ENCODE peak calls at places on chromosomes 1 and 21, in four cellular contexts. S is tibial artery; D is CD8-positive, alpha-beta T cell; W is psoas muscle. V is an unnamed sample.

GRCh38 chr1:59539961-59540681 is 243.2 kb downstream of the FGGY start:
- DNase-seq in S (no peak), D (no peak), W (no peak), V (no peak)

GRCh38 chr1:87795615-87796337 is 467.1 kb downstream of the LMO4 start:
- DNase-seq in S (no peak), D (no peak), W (no peak), V (no peak)

GRCh38 chr1:19811206-19811851 is 3.8 kb downstream of the RNF186 start:
- DNase-seq in S (no peak), D (no peak), W (peak; percentile 59), V (no peak)

GRCh38 chr1:167799747-167800146 is 78.0 kb downstream of the MPZL1 start:
- DNase-seq in S (no peak), D (no peak), W (no peak), V (no peak)

GRCh38 chr21:45979651-45980050 is 1.9 kb upstream of the COL6A1 start:
- DNase-seq in S (no peak), D (no peak), W (no peak), V (no peak)

GRCh38 chr1:199550384-199551067 is 477.0 kb upstream of the NR5A2 start:
- DNase-seq in S (no peak), D (no peak), W (no peak), V (no peak)

GRCh38 chr1:101451888-101452287 is 215.1 kb downstream of the S1PR1 start:
- DNase-seq in S (no peak), D (no peak), W (no peak), V (no peak)

GRCh38 chr21:39125752-39126485 is 57.3 kb downstream of the PSMG1 start:
- DNase-seq in S (no peak), D (no peak), W (peak; percentile 63), V (peak; percentile 67)

GRCh38 chr1:116820362-116820761 is 66.1 kb downstream of the CD2 start:
- DNase-seq in S (no peak), D (no peak), W (no peak), V (peak; percentile 65)

GRCh38 chr1:66283583-66284041 is 250.3 kb upstream of the SGIP1 start:
- DNase-seq in S (no peak), D (no peak), W (no peak), V (no peak)

GRCh38 chr1:53783056-53783455 is 44.1 kb upstream of the GLIS1 start:
- DNase-seq in S (no peak), D (no peak), W (no peak), V (no peak)

GRCh38 chr21:27346041-27346448 is 379.2 kb upstream of the ADAMTS5 start:
- DNase-seq in S (no peak), D (no peak), W (no peak), V (no peak)

GRCh38 chr1:203934027-203934426 is 72.6 kb downstream of the SNRPE start:
- DNase-seq in S (no peak), D (no peak), W (no peak), V (no peak)

GRCh38 chr1:19268445-19268844 is 16.8 kb downstream of the MRTO4 start:
- DNase-seq in S (no peak), D (no peak), W (no peak), V (no peak)

GRCh38 chr1:165954940-165955339 is 127.5 kb downstream of the UCK2 start:
- DNase-seq in S (no peak), D (no peak), W (no peak), V (no peak)

GRCh38 chr21:43306911-43307676 is 119.8 kb downstream of the SIK1 start:
- DNase-seq in S (peak; percentile 54), D (no peak), W (peak; percentile 61), V (no peak)

GRCh38 chr1:53486395-53487026 is 27.3 kb downstream of the DMRTB1 start:
- DNase-seq in S (no peak), D (no peak), W (no peak), V (no peak)

GRCh38 chr1:94648225-94649007 is 106.9 kb upstream of the F3 start:
- DNase-seq in S (peak; percentile 91), D (no peak), W (peak; percentile 76), V (peak; percentile 81)

GRCh38 chr1:211639500-211640361 is 35.7 kb downstream of the NEK2 start:
- DNase-seq in S (peak; percentile 69), D (no peak), W (no peak), V (no peak)

GRCh38 chr1:46303872-46304326 is 401 bp downstream of the UQCRH start:
- DNase-seq in S (no peak), D (no peak), W (no peak), V (no peak)

GRCh38 chr1:11741919-11742598 is 6.1 kb downstream of the AGTRAP start:
- DNase-seq in S (no peak), D (no peak), W (no peak), V (no peak)

GRCh38 chr1:108028841-108029401 is 63.9 kb upstream of the VAV3 start:
- DNase-seq in S (no peak), D (no peak), W (no peak), V (no peak)

GRCh38 chr1:20057886-20058420 is 12.0 kb upstream of the PLA2G5 start:
- DNase-seq in S (no peak), D (no peak), W (no peak), V (no peak)

GRCh38 chr1:77342745-77343144 is 60.9 kb downstream of the AK5 start:
- DNase-seq in S (no peak), D (no peak), W (no peak), V (no peak)

GRCh38 chr1:53878492-53879105 is 11.0 kb downstream of the YIPF1 start:
- DNase-seq in S (no peak), D (no peak), W (no peak), V (no peak)

GRCh38 chr1:6600410-6601048 is 2.1 kb downstream of the KLHL21 start:
- DNase-seq in S (no peak), D (no peak), W (peak; percentile 70), V (no peak)

GRCh38 chr1:26953374-26953773 is 6.9 kb downstream of the KDF1 start:
- DNase-seq in S (no peak), D (no peak), W (no peak), V (no peak)

GRCh38 chr1:174964261-174964984 is 35.3 kb upstream of the CACYBP start:
- DNase-seq in S (no peak), D (no peak), W (no peak), V (no peak)

GRCh38 chr1:181033799-181034391 is at the start of gene MR1:
- DNase-seq in S (no peak), D (no peak), W (no peak), V (no peak)

GRCh38 chr1:111214086-111214801 is 13.3 kb upstream of the CHI3L2 start:
- DNase-seq in S (no peak), D (no peak), W (no peak), V (no peak)

GRCh38 chr1:50978144-50978851 is 8.3 kb downstream of the CDKN2C start:
- DNase-seq in S (peak; percentile 85), D (no peak), W (peak; percentile 89), V (no peak)

GRCh38 chr21:36769051-36769867 is 70.3 kb downstream of the SIM2 start:
- DNase-seq in S (no peak), D (no peak), W (no peak), V (no peak)

GRCh38 chr1:208782186-208782585 is 538.0 kb upstream of the PLXNA2 start:
- DNase-seq in S (no peak), D (no peak), W (no peak), V (no peak)
- H3K27ac ChIP-seq in S (no peak overlapping the region), D (no peak overlapping the region), W (no peak overlapping the region), V (no peak overlapping the region)

GRCh38 chr1:64136749-64137568 is 66.5 kb upstream of the UBE2U start:
- DNase-seq in S (peak; percentile 85), D (peak; percentile 26), W (peak; percentile 80), V (peak; percentile 92)
- H3K4me1 ChIP-seq in S (peaks cover 44% of the 10 kb centered on the region), D (no peaks in the 10 kb centered on the region), W (no peaks in the 10 kb centered on the region), V (peaks cover 7% of the 10 kb centered on the region)

GRCh38 chr1:156886583-156887302 is 6.8 kb upstream of the PEAR1 start:
- DNase-seq in S (no peak), D (no peak), W (no peak), V (no peak)

GRCh38 chr1:156884560-156884959 is 9.0 kb upstream of the PEAR1 start:
- DNase-seq in S (no peak), D (no peak), W (no peak), V (no peak)

GRCh38 chr1:156887324-156887723 is 6.2 kb upstream of the PEAR1 start:
- DNase-seq in S (no peak), D (no peak), W (no peak), V (no peak)

GRCh38 chr1:156885314-156885713 is 8.2 kb upstream of the PEAR1 start:
- DNase-seq in S (no peak), D (no peak), W (no peak), V (no peak)

GRCh38 chr1:156885904-156886355 is 7.6 kb upstream of the PEAR1 start:
- DNase-seq in S (no peak), D (no peak), W (no peak), V (no peak)
- H3K27ac ChIP-seq in S (no peak overlapping the region), D (no peak overlapping the region), W (no peak overlapping the region), V (no peak overlapping the region)

GRCh38 chr1:37478890-37479254 is 4.5 kb downstream of the ZC3H12A start:
- DNase-seq in S (no peak), D (no peak), W (no peak), V (peak; percentile 54)
- H3K4me1 ChIP-seq in S (peaks cover 66% of the 10 kb centered on the region), D (peaks cover 39% of the 10 kb centered on the region), W (peaks cover 57% of the 10 kb centered on the region), V (peaks cover 59% of the 10 kb centered on the region)

GRCh38 chr1:156445789-156446263 is 54.7 kb downstream of the MEF2D start:
- DNase-seq in S (peak; percentile 85), D (peak; percentile 51), W (peak; percentile 89), V (peak; percentile 84)
- H3K27ac ChIP-seq in S (no peak overlapping the region), D (no peak overlapping the region), W (no peak overlapping the region), V (no peak overlapping the region)

DNA sequence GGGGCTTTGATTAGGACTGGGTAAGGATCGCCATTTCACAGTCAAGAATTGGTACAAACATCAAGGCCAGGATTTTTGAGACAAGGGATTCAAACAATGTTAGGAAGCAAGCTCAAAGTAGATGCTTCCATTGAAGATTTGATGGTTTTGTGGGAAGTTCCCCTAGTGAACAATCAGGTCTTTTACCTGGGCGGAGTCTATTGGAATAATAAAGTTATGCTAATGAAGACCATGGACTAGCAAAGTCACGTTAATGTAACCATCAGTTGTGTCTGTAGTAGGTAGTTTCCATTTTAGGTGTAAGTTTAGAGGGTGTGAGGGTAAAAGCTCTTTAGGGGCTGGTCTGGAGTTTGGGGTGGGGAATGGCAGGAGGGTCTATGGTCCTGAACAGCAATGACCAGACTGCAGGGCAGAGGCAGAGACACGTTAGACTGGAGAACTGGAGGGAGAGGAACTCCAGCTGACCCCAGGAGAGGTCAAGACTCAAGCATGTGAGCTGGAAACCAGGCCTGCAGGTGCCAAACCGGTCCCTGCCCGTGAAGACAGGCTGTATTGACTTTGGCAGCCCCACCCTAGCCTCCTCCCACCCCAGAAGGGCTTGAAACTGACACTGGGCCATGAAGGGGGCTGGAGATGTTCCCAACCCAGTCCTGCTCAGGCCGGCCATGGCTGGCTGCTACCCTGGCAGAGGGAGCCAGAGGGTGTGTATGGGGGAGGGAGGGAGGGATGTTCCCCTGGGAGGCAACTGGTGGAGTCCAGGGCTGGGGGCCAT is 36.0 kb upstream of the GPR37L1 start:
- DNase-seq in S (no peak), D (no peak), W (no peak), V (no peak)
- H3K4me1 ChIP-seq in S (peaks cover 4% of the 10 kb centered on the region), D (no peaks in the 10 kb centered on the region), W (no peaks in the 10 kb centered on the region), V (peaks cover 23% of the 10 kb centered on the region)

GRCh38 chr1:64755356-64755755 is 10.5 kb downstream of the RAVER2 start:
- DNase-seq in S (no peak), D (no peak), W (no peak), V (no peak)

GRCh38 chr1:64756770-64757169 is 11.9 kb downstream of the RAVER2 start:
- DNase-seq in S (no peak), D (no peak), W (no peak), V (no peak)

GRCh38 chr1:64758233-64758632 is 13.4 kb downstream of the RAVER2 start:
- DNase-seq in S (no peak), D (no peak), W (no peak), V (no peak)

GRCh38 chr1:64759968-64760367 is 15.1 kb downstream of the RAVER2 start:
- DNase-seq in S (no peak), D (no peak), W (no peak), V (no peak)

GRCh38 chr1:64757213-64757612 is 12.3 kb downstream of the RAVER2 start:
- DNase-seq in S (no peak), D (no peak), W (no peak), V (no peak)
- H3K27ac ChIP-seq in S (no peak overlapping the region), D (no peak overlapping the region), W (no peak overlapping the region), V (no peak overlapping the region)

V was measured in right atrium auricular region.